ENCODE peak calls at places on chromosomes 11 and 22, in seven cellular contexts. Q is trophoblast cell; J is tibial nerve; I is RCC 7860; L is ovary; U is effector memory CD8-positive, alpha-beta T cell; A is AG10803. N is an unnamed sample.

GRCh38 chr22:39097098-39098020 is at the start of gene APOBEC3H:
- DNase-seq in Q (no peak), J (no peak), I (no peak), L (no peak), U (no peak), A (no peak), N (no peak)

GRCh38 chr11:111977141-111978027 is 40.2 kb downstream of the DIXDC1 start:
- DNase-seq in Q (peak), J (peak), I (no peak), L (peak), U (no peak), A (peak), N (no peak)

GRCh38 chr22:37741312-37741795 is 44.5 kb downstream of the TRIOBP start:
- DNase-seq in Q (peak), J (peak), I (no peak), L (peak), U (no peak), A (peak), N (no peak)

GRCh38 chr11:34114014-34114413 is 8.6 kb downstream of the NAT10 start:
- DNase-seq in Q (no peak), J (no peak), I (no peak), L (no peak), U (no peak), A (no peak), N (no peak)

GRCh38 chr11:65558002-65558784 is at the start of gene LTBP3:
- DNase-seq in Q (peak), J (peak), I (peak), L (peak), U (no peak), A (peak), N (no peak)

GRCh38 chr11:69472053-69472765 is 9.3 kb upstream of the LINC01488 start:
- DNase-seq in Q (no peak), J (no peak), I (no peak), L (no peak), U (no peak), A (no peak), N (no peak)

GRCh38 chr11:6608726-6609501 is 3.1 kb downstream of the TAF10 start:
- DNase-seq in Q (no peak), J (no peak), I (no peak), L (no peak), U (no peak), A (no peak), N (no peak)

GRCh38 chr11:102559839-102560238 is 29.3 kb upstream of the MMP7 start:
- DNase-seq in Q (no peak), J (no peak), I (no peak), L (no peak), U (no peak), A (no peak), N (no peak)

GRCh38 chr22:21455334-21456089 is 11.7 kb upstream of the TMEM191C start:
- DNase-seq in Q (no peak), J (peak), I (no peak), L (no peak), U (no peak), A (no peak), N (no peak)

N was measured in iPS DF 19.7.